ENCODE peak calls at places on chromosome 7, in four cellular contexts. H is colonic mucosa, O is NB4, K is amniotic stem cell. J is an unnamed sample.

GRCh38 chr7:66043681-66044497 is 31.7 kb upstream of the ASL start:
- DNase-seq in K (no peak), O (peak), H (peak), J (peak)

GRCh38 chr7:116571037-116571436 is 46.2 kb downstream of the CAV1 start:
- DNase-seq in K (peak), H (no peak), O (no peak), J (no peak)

GRCh38 chr7:122965306-122965705 is 30.2 kb downstream of the TAS2R16 start:
- DNase-seq in H (no peak), O (no peak), K (no peak), J (no peak)

GRCh38 chr7:15686957-15687644 is 618 bp upstream of the MEOX2 start:
- DNase-seq in H (no peak), O (no peak), K (no peak), J (no peak)

GRCh38 chr7:134726581-134726980 is 52.9 kb upstream of the CALD1 start:
- DNase-seq in H (no peak), O (no peak), K (no peak), J (no peak)

GRCh38 chr7:118573065-118573464 is 348.6 kb downstream of the ANKRD7 start:
- DNase-seq in O (no peak), H (no peak), K (no peak), J (no peak)

GRCh38 chr7:74187915-74188675 is 13.9 kb downstream of the EIF4H start:
- DNase-seq in H (no peak), O (no peak), K (no peak), J (no peak)

GRCh38 chr7:1494866-1495563 is 9.2 kb downstream of the INTS1 start:
- DNase-seq in O (no peak), K (no peak), H (no peak), J (no peak)

GRCh38 chr7:2721842-2722241 is 33.8 kb downstream of the AMZ1 start:
- DNase-seq in K (no peak), H (no peak), O (no peak), J (no peak)

GRCh38 chr7:44958645-44959344 is 20.0 kb downstream of the MYO1G start:
- DNase-seq in O (peak), K (no peak), H (no peak), J (no peak)

GRCh38 chr7:121960678-121961461 is 87.9 kb downstream of the PTPRZ1 start:
- DNase-seq in K (peak), H (no peak), O (no peak), J (no peak)

GRCh38 chr7:100053201-100053600 is 3.6 kb downstream of the ZSCAN21 start:
- DNase-seq in H (peak), K (peak), O (peak), J (peak)

GRCh38 chr7:54541941-54542618 is at the start of gene VSTM2A:
- DNase-seq in O (no peak), H (no peak), K (no peak), J (no peak)

GRCh38 chr7:55130554-55131198 is 111.9 kb downstream of the EGFR start:
- DNase-seq in K (no peak), O (no peak), H (no peak), J (peak)

GRCh38 chr7:111735661-111736323 is 173.5 kb upstream of the IMMP2L start:
- DNase-seq in O (peak), K (peak), H (peak), J (peak)

GRCh38 chr7:5421626-5422323 is 1.9 kb downstream of the TNRC18 start:
- DNase-seq in O (peak), H (peak), K (peak), J (peak)

GRCh38 chr7:102045681-102046372 is 228.4 kb downstream of the CUX1 start:
- DNase-seq in H (no peak), K (no peak), O (peak), J (no peak)

J was measured in transverse colon.